ENCODE peak calls at places on chromosomes 6 and 20, in four cellular contexts. V is HepG2, K is GM12878, O is K562. Q is an unnamed sample.

GRCh38 chr6:43088654-43089056 is 12.5 kb downstream of the PTK7 start:
- DNase-seq in V (no peak), K (no peak), O (no peak), Q (no peak)

GRCh38 chr6:36962874-36963273 is 8.3 kb downstream of the PI16 start:
- DNase-seq in V (no peak), O (no peak), K (no peak), Q (peak; percentile 93)

GRCh38 chr6:33211666-33212422 is 3.5 kb downstream of the RING1 start:
- DNase-seq in O (peak; percentile 63), K (no peak), V (no peak), Q (peak; percentile 69)

GRCh38 chr6:88708197-88708744 is 255.1 kb downstream of the RNGTT start:
- DNase-seq in V (peak; percentile 13), O (no peak), K (no peak), Q (no peak)

GRCh38 chr20:9301129-9302072 is 213.0 kb upstream of the LAMP5 start:
- DNase-seq in O (no peak), K (no peak), V (peak; percentile 99), Q (no peak)

GRCh38 chr6:4253604-4254211 is 118.3 kb upstream of the ECI2 start:
- DNase-seq in V (peak; percentile 20), K (no peak), O (no peak), Q (no peak)

GRCh38 chr6:154766288-154766687 is 33.1 kb downstream of the SCAF8 start:
- DNase-seq in V (no peak), K (no peak), O (no peak), Q (no peak)

GRCh38 chr6:16056263-16056870 is 72.5 kb upstream of the MYLIP start:
- DNase-seq in O (no peak), K (no peak), V (no peak), Q (no peak)

GRCh38 chr20:59765599-59766177 is 161.3 kb downstream of the PHACTR3 start:
- DNase-seq in V (no peak), K (no peak), O (peak; percentile 66), Q (peak; percentile 59)

GRCh38 chr20:4082406-4083102 is 67.2 kb upstream of the RNF24 start:
- DNase-seq in V (peak; percentile 89), O (peak; percentile 73), K (peak; percentile 59), Q (peak; percentile 57)

GRCh38 chr6:34519971-34520644 is 36.0 kb downstream of the SPDEF start:
- DNase-seq in K (no peak), O (no peak), V (no peak), Q (peak; percentile 6)

GRCh38 chr6:115753446-115753845 is 307.2 kb downstream of the FRK start:
- DNase-seq in K (no peak), V (no peak), O (no peak), Q (no peak)

GRCh38 chr6:120871416-120872261 is 462.6 kb downstream of the TBC1D32 start:
- DNase-seq in K (no peak), O (no peak), V (no peak), Q (peak; percentile 23)

GRCh38 chr6:120874422-120874821 is 459.9 kb downstream of the TBC1D32 start:
- DNase-seq in O (no peak), K (no peak), V (no peak), Q (no peak)

GRCh38 chr6:120873125-120873865 is 461.0 kb downstream of the TBC1D32 start:
- DNase-seq in K (no peak), O (no peak), V (no peak), Q (no peak)

GRCh38 chr6:120872262-120872578 is 462.1 kb downstream of the TBC1D32 start:
- DNase-seq in O (no peak), V (no peak), K (no peak), Q (no peak)

DNA sequence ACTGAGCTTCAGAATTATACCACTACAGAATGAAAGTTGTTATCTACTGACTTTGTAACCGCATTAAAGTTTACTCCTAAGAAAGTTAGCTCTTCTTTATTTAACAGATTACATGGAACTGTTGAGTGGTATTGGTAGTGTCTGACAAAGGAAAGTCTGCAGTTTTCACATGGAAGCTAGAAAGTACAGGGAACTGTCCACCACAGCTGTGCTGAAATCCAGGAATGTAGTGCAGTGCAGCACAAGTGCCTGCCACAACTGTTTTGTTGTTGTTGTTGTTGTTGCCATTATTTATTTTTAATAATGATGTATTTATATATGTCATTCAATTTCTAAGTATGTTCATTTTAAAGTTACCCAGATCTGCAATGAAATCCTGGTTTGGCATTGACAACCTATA is 464.9 kb downstream of the TBC1D32 start:
- DNase-seq in O (no peak), K (no peak), V (no peak), Q (peak; percentile 18)
- TF ChIP-seq NR2C2 in O (no peak), K (no peak), V (no peak), Q (no peak)

GRCh38 chr6:170454512-170455285 is 98.4 kb downstream of the PSMB1 start:
- DNase-seq in O (no peak), K (no peak), V (no peak), Q (no peak)
- TF ChIP-seq NR2C2 in O (no peak), K (no peak), V (no peak), Q (no peak)

DNA sequence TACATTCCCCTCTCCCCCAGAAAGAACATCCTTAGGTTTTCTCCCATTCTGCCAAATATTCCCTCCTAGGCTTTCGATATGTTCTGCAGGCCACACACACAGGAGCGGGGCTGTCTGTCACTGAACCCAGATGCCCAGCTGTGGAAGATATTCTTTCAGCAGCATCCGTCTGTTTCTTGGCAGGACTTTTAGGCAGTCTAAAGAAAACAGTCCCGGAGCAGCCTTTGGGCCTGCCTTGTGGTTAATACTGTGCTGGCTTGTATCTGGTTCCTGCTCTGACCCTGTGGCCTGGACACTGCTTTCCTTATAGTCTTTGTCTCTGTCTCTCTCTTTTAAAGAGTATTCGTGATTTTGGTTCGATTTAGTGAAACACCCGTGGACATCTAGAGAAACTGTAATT is 94.6 kb upstream of the SUPT3H start:
- DNase-seq in K (no peak), V (no peak), O (no peak), Q (no peak)
- TF ChIP-seq NR2C2 in K (no peak), V (no peak), O (no peak), Q (no peak)

GRCh38 chr20:50111120-50111828 is 1.7 kb downstream of the UBE2V1 start:
- DNase-seq in V (no peak), O (no peak), K (no peak), Q (no peak)
- TF ChIP-seq NR2C2 in V (no peak), O (peak; percentile 23), K (no peak), Q (no peak)

GRCh38 chr20:49063279-49063678 is 17.2 kb downstream of the CSE1L start:
- DNase-seq in O (no peak), K (no peak), V (no peak), Q (no peak)
- TF ChIP-seq NR2C2 in O (no peak), K (no peak), V (no peak), Q (no peak)

Q was measured in WTC11.